ENCODE peak calls at places on chromosomes 7 and 10, in five cellular contexts. Z, K, E, G and S are unnamed samples.

GRCh38 chr7:150685219-150686029 is at the start of gene GIMAP2:
- DNase-seq in Z (no peak), K (no peak), E (no peak), G (peak), S (no peak)

GRCh38 chr7:1368150-1368681 is 91.1 kb downstream of the MICALL2 start:
- DNase-seq in Z (no peak), E (no peak), G (no peak), K (peak), S (no peak)

GRCh38 chr7:129266181-129266580 is 41.4 kb downstream of the AHCYL2 start:
- DNase-seq in K (no peak), G (peak), E (no peak), Z (no peak), S (no peak)

GRCh38 chr10:18400911-18401260 is 250.5 kb downstream of the NSUN6 start:
- DNase-seq in G (no peak), E (no peak), K (peak), Z (no peak), S (no peak)

GRCh38 chr10:59868974-59869940 is 37.1 kb downstream of the CCDC6 start:
- DNase-seq in G (no peak), Z (no peak), K (no peak), E (no peak), S (no peak)

GRCh38 chr7:98211676-98212531 is 665 bp downstream of the BHLHA15 start:
- DNase-seq in G (no peak), Z (no peak), K (peak), E (no peak), S (no peak)

GRCh38 chr10:71933651-71934050 is 30.5 kb upstream of the CHST3 start:
- DNase-seq in G (no peak), Z (no peak), K (no peak), E (no peak), S (no peak)

GRCh38 chr10:80144302-80145131 is 12.0 kb downstream of the PLAC9 start:
- DNase-seq in E (no peak), Z (no peak), G (no peak), K (no peak), S (no peak)

GRCh38 chr7:29156798-29157461 is 10.6 kb upstream of the CPVL start:
- DNase-seq in G (no peak), K (peak), E (no peak), Z (no peak), S (no peak)

GRCh38 chr10:33733058-33733457 is 398.6 kb upstream of the NRP1 start:
- DNase-seq in K (no peak), G (no peak), Z (no peak), E (no peak), S (no peak)

GRCh38 chr10:114783686-114784085 is 37.9 kb upstream of the FHIP2A start:
- DNase-seq in Z (no peak), G (no peak), E (no peak), K (no peak), S (no peak)

GRCh38 chr7:24968165-24968564 is 11.8 kb downstream of the OSBPL3 start:
- DNase-seq in E (no peak), Z (no peak), G (no peak), K (no peak), S (no peak)

GRCh38 chr7:112788778-112789343 is 1.3 kb downstream of the TMEM168 start:
- DNase-seq in K (no peak), G (no peak), E (no peak), Z (no peak), S (no peak)

GRCh38 chr7:25894002-25894901 is 257.7 kb upstream of the NFE2L3 start:
- DNase-seq in Z (no peak), E (no peak), G (peak), K (peak), S (no peak)

GRCh38 chr10:90179696-90180407 is 478.5 kb downstream of the KIF20B start:
- DNase-seq in E (peak), Z (no peak), K (no peak), G (peak), S (peak)

GRCh38 chr7:140607441-140607989 is 33.1 kb downstream of the DENND2A start:
- DNase-seq in Z (peak), E (peak), G (peak), K (no peak), S (peak)

GRCh38 chr7:1705856-1706255 is 35.8 kb downstream of the ELFN1 start:
- DNase-seq in Z (no peak), G (no peak), K (no peak), E (no peak), S (no peak)

GRCh38 chr10:3091346-3091787 is 24.0 kb downstream of the PFKP start:
- DNase-seq in K (no peak), G (peak), Z (no peak), E (no peak), S (no peak)

GRCh38 chr10:118965096-118965495 is 64.4 kb upstream of the NANOS1 start:
- DNase-seq in K (no peak), E (no peak), Z (no peak), G (no peak), S (no peak)

GRCh38 chr7:15737586-15737985 is 51.1 kb upstream of the MEOX2 start:
- DNase-seq in E (no peak), G (no peak), Z (no peak), K (no peak), S (no peak)

GRCh38 chr10:129971381-129972144 is 7.5 kb upstream of the EBF3 start:
- DNase-seq in E (peak), K (peak), G (no peak), Z (no peak), S (peak)

GRCh38 chr7:20402297-20403230 is 71.9 kb downstream of the ITGB8 start:
- DNase-seq in G (no peak), Z (no peak), K (no peak), E (no peak), S (no peak)

GRCh38 chr10:64014281-64014680 is 493.1 kb downstream of the REEP3 start:
- DNase-seq in K (no peak), E (no peak), Z (no peak), G (no peak), S (no peak)

GRCh38 chr7:1669954-1670893 is at the start of gene ELFN1:
- DNase-seq in E (peak), Z (no peak), K (peak), G (no peak), S (peak)

GRCh38 chr10:69786791-69787190 is 14.9 kb upstream of the COL13A1 start:
- DNase-seq in G (peak), Z (no peak), K (peak), E (no peak), S (no peak)

GRCh38 chr10:28177944-28178637 is 124.8 kb downstream of the MPP7 start:
- DNase-seq in Z (no peak), G (peak), E (no peak), K (no peak), S (no peak)

GRCh38 chr7:41437257-41438196 is 265.4 kb downstream of the INHBA start:
- DNase-seq in G (peak), Z (no peak), K (no peak), E (no peak), S (no peak)

GRCh38 chr7:107995184-107996071 is 7.5 kb downstream of the LAMB1 start:
- DNase-seq in G (peak), K (peak), E (no peak), Z (no peak), S (peak)

GRCh38 chr7:27031289-27032172 is 64.3 kb downstream of the HOXA1 start:
- DNase-seq in E (no peak), Z (no peak), G (peak), K (no peak), S (no peak)

GRCh38 chr7:143882611-143883078 is 19.3 kb downstream of the TCAF1 start:
- DNase-seq in Z (peak), E (peak), K (peak), G (peak), S (no peak)

GRCh38 chr10:86979296-86979818 is 11.1 kb downstream of the ADIRF start:
- DNase-seq in E (no peak), G (no peak), Z (no peak), K (no peak), S (no peak)